ENCODE peak calls at places on chromosomes 11 and 22, in seven cellular contexts. Q is OCI-LY7, D is tibial artery, M is fibroblast of mammary gland, W is mucosa of descending colon, Y is ovary, L is dorsolateral prefrontal cortex. P is an unnamed sample.

GRCh38 chr11:35330924-35331323 is 88.4 kb downstream of the SLC1A2 start:
- DNase-seq in Q (no peak), D (no peak), M (no peak), W (no peak), Y (no peak), L (no peak), P (no peak)

GRCh38 chr11:79439893-79440450 is 858 bp downstream of the TENM4 start:
- DNase-seq in Q (no peak), D (peak), M (no peak), W (peak), Y (peak), L (peak), P (no peak)

GRCh38 chr11:74000770-74001169 is 8.1 kb downstream of the UCP3 start:
- DNase-seq in Q (no peak), D (peak), M (no peak), W (no peak), Y (no peak), L (no peak), P (no peak)

GRCh38 chr11:20467458-20468185 is 80.1 kb downstream of the PRMT3 start:
- DNase-seq in Q (no peak), D (no peak), M (no peak), W (no peak), Y (no peak), L (no peak), P (no peak)

GRCh38 chr22:31122532-31123291 is at the start of gene INPP5J:
- DNase-seq in Q (no peak), D (peak), M (peak), W (peak), Y (peak), L (no peak), P (peak)

GRCh38 chr11:61598886-61599868 is 18.3 kb upstream of the SYT7 start:
- DNase-seq in Q (no peak), D (no peak), M (peak), W (no peak), Y (no peak), L (no peak), P (peak)

GRCh38 chr11:95593101-95593500 is 196.5 kb downstream of the FAM76B start:
- DNase-seq in Q (no peak), D (peak), M (peak), W (no peak), Y (no peak), L (peak), P (peak)

GRCh38 chr22:19663821-19664325 is 50.4 kb upstream of the SEPTIN5 start:
- DNase-seq in Q (no peak), D (peak), M (peak), W (no peak), Y (no peak), L (no peak), P (peak)

GRCh38 chr22:25966448-25966913 is 202.8 kb upstream of the SEZ6L start:
- DNase-seq in Q (no peak), D (no peak), M (no peak), W (no peak), Y (no peak), L (no peak), P (no peak)

GRCh38 chr11:11780843-11781242 is 60.9 kb upstream of the USP47 start:
- DNase-seq in Q (no peak), D (no peak), M (no peak), W (no peak), Y (no peak), L (no peak), P (no peak)

GRCh38 chr11:40029406-40029805 is 1430.0 kb downstream of the LRRC4C start:
- DNase-seq in Q (no peak), D (no peak), M (no peak), W (no peak), Y (no peak), L (no peak), P (no peak)

GRCh38 chr11:79896258-79896657 is 455.4 kb upstream of the TENM4 start:
- DNase-seq in Q (no peak), D (no peak), M (no peak), W (no peak), Y (no peak), L (no peak), P (no peak)

GRCh38 chr11:96260067-96260511 is 82.9 kb downstream of the MAML2 start:
- DNase-seq in Q (no peak), D (no peak), M (no peak), W (no peak), Y (no peak), L (no peak), P (no peak)

GRCh38 chr11:126280595-126280994 is 2.3 kb upstream of the TIRAP start:
- DNase-seq in Q (peak), D (no peak), M (no peak), W (no peak), Y (no peak), L (no peak), P (no peak)

GRCh38 chr22:20004464-20004863 is 12.2 kb downstream of the ARVCF start:
- DNase-seq in Q (no peak), D (no peak), M (no peak), W (no peak), Y (no peak), L (no peak), P (no peak)

GRCh38 chr11:112128483-112129121 is 35.3 kb downstream of the IL18 start:
- DNase-seq in Q (no peak), D (no peak), M (peak), W (peak), Y (no peak), L (peak), P (peak)

GRCh38 chr22:44247923-44248892 is 64.5 kb downstream of the SHISAL1 start:
- DNase-seq in Q (no peak), D (no peak), M (no peak), W (no peak), Y (no peak), L (no peak), P (no peak)

GRCh38 chr11:45578286-45578685 is 87.1 kb downstream of the CHST1 start:
- DNase-seq in Q (peak), D (no peak), M (no peak), W (no peak), Y (no peak), L (no peak), P (no peak)

GRCh38 chr11:118106789-118107335 is 20.1 kb upstream of the SMIM35 start:
- DNase-seq in Q (no peak), D (no peak), M (no peak), W (no peak), Y (no peak), L (no peak), P (no peak)

GRCh38 chr11:95296165-95296564 is 65.2 kb upstream of the SESN3 start:
- DNase-seq in Q (no peak), D (no peak), M (no peak), W (no peak), Y (no peak), L (no peak), P (no peak)

GRCh38 chr11:44509291-44509690 is 56.2 kb upstream of the CD82 start:
- DNase-seq in Q (no peak), D (no peak), M (no peak), W (no peak), Y (no peak), L (no peak), P (no peak)

GRCh38 chr11:128153697-128154048 is 433.7 kb downstream of the ETS1 start:
- DNase-seq in Q (no peak), D (no peak), M (no peak), W (no peak), Y (no peak), L (no peak), P (no peak)

GRCh38 chr11:76129729-76130128 is 76.6 kb downstream of the WNT11 start:
- DNase-seq in Q (no peak), D (no peak), M (no peak), W (no peak), Y (no peak), L (no peak), P (no peak)

GRCh38 chr11:93000511-93001476 is 31.3 kb downstream of the MTNR1B start:
- DNase-seq in Q (no peak), D (no peak), M (peak), W (no peak), Y (no peak), L (no peak), P (peak)

GRCh38 chr22:20943104-20943933 is 23.7 kb upstream of the AIFM3 start:
- DNase-seq in Q (no peak), D (no peak), M (no peak), W (no peak), Y (no peak), L (no peak), P (no peak)

GRCh38 chr11:12100886-12101285 is 9.5 kb upstream of the MICAL2 start:
- DNase-seq in Q (no peak), D (peak), M (no peak), W (no peak), Y (no peak), L (peak), P (peak)

GRCh38 chr11:65128182-65129145 is 5.9 kb downstream of the SYVN1 start:
- DNase-seq in Q (no peak), D (peak), M (no peak), W (no peak), Y (no peak), L (no peak), P (no peak)

GRCh38 chr22:23888615-23889401 is 5.4 kb upstream of the MIF start:
- DNase-seq in Q (no peak), D (no peak), M (peak), W (no peak), Y (no peak), L (no peak), P (peak)

DNA sequence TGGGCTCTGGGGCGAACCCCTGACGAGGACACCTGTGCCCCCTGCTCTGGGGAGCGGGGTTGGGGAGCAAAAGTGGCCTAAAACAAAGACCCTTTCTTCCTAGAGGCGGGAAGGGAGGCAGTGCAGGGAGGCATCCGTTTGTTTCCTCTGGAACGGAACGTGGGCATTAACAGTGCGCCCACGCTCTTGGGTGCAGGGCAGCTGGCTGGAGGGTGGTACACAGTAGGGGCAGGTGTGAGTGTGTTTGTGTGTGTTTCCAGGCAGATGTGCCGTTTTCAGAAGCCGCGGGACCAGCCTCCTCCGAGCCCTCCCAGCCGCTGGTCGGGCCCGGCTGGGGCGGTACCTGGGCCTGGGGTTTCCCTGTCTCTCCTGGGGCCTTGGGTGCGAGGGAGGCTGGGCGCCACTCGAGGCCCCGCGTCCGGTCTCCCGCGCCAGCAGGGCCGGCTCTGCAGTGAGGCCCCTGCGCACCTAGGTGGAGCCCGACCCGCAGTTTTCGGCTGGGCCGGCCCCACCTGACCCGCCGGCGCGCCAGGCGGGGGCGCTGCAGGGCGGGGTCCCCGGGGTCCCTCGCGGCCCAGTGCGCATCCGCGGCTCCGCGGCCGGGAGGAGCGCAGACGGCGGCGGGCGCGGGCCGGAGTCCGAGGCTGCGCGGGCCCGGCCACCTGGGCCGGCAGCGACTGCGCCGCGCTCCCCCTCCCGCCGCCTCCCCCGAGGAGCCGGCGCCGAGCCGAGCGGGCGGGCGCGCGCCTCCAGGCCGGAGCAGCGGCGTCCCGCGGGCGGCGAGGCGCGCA is 1252.7 kb downstream of the BRD1 start:
- DNase-seq in Q (no peak), D (no peak), M (no peak), W (peak), Y (peak), L (peak), P (peak)
- H3K4me3 ChIP-seq in Q (no peak), D (peak), M (no peak), W (no peak), Y (no peak), L (no peak), P (no peak)

DNA sequence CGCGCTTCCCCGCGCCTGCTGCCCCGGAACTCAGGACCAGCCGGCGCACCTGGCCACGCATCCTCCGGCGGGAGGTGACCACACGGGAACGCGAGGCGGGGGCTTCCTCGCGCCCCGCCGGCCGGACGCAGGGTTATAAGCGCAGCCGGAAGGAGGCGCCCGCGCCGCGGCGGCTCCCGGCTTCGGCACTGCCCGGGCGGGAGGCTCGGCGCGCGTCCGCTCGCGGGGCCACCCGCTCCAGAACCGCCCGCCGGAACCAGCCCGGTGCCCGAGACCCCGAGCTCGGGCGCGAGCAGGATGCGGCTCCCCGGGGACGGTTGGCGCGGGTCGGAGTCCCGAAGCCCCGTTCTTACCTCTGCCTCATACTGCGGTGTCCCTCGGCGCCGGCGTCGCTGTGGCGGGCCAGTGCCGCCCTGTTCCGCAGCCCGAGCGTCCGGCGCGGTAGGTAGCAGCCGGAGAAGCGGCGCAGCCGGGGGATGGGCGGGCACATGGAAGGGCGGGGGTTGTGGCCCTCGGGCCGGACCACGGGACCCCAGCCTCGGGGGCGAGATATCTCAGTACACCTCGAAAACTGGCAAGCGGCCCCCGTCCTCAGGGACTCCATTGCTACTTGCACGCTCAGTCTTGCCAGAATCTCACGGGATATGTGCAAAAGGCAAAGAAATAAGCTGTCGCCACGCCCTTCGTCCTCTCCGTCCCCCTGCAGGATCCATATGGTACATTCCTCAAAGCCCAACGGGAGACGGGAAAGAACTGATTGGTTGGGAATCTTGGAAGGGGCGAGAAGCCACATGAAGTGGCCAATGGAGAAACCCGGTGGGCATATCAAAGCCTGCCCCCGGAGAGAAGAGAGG is 23.1 kb downstream of the MICAL3 start:
- DNase-seq in Q (peak), D (peak), M (peak), W (peak), Y (peak), L (peak), P (peak)
- TF ChIP-seq CTCF in Q (peak), D (peak), M (no peak), W (peak), Y (no peak), L (no peak), P (peak)

GRCh38 chr11:17012712-17013547 is 1.3 kb downstream of the PLEKHA7 start:
- DNase-seq in Q (no peak), D (peak), M (peak), W (peak), Y (peak), L (no peak), P (peak)

GRCh38 chr11:17010851-17011420 is 3.3 kb downstream of the PLEKHA7 start:
- DNase-seq in Q (no peak), D (no peak), M (no peak), W (no peak), Y (no peak), L (no peak), P (no peak)

GRCh38 chr11:17013548-17014320 is 480 bp downstream of the PLEKHA7 start:
- DNase-seq in Q (no peak), D (no peak), M (no peak), W (peak), Y (no peak), L (no peak), P (no peak)

GRCh38 chr11:17014321-17014773 is at the start of gene PLEKHA7:
- DNase-seq in Q (no peak), D (no peak), M (no peak), W (peak), Y (no peak), L (no peak), P (no peak)

GRCh38 chr11:17012179-17012578 is 2.0 kb downstream of the PLEKHA7 start:
- DNase-seq in Q (no peak), D (no peak), M (no peak), W (no peak), Y (no peak), L (no peak), P (no peak)
- H3K4me3 ChIP-seq in Q (no peak), D (no peak), M (no peak), W (no peak), Y (no peak), L (no peak), P (no peak)

DNA sequence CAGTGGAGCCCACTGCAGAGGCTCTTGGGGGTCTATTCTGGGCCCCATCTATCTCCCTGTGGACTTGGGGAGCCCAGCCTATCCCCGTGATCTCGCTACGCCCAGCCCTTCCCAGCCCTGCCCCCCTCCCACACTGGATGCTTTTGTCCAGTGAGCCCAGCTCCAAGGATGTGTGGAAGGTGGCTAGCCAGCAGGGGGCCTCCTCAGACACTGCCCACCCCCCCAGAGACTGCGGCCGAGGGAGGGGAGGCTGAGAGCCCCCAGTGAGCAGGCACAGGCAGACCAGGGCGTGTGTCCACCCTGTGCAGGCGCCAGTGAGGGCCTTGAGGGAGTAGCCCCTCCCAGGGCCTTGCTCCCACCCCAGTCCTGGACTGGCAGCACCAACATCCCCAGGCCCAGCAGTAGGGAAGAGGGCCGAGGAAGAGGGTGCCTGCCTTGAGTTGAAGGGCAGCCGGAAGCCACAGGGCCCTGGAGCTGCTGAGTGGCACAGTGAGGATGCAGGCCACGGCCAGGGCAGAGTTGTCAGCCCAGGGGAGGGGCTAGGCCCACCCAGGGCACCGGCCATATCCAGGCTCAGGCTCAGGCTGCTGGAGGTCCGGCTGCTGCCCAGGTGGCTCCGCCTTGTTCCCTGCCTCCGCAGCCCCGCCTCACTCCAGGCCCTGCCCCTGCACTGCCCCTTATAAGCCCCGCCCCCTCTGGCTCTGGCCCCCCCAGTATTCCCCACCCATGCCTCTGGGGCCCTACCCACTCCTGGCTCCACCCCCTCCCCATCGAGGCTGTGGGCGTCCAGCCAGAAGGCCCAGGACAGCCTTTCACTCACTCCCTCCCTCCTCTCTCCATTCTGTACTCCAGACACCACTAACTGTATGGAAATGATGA is 28.0 kb downstream of the MOB2 start:
- DNase-seq in Q (peak), D (peak), M (peak), W (peak), Y (peak), L (no peak), P (peak)
- TF ChIP-seq CTCF in Q (peak), D (peak), M (peak), W (no peak), Y (peak), L (no peak), P (peak)

GRCh38 chr11:77819921-77820564 is 479 bp downstream of the RSF1 start:
- DNase-seq in Q (peak), D (peak), M (peak), W (peak), Y (peak), L (peak), P (peak)

GRCh38 chr11:77820565-77821348 is at the start of the genes AAMDC and RSF1:
- DNase-seq in Q (peak), D (peak), M (peak), W (peak), Y (peak), L (peak), P (peak)

GRCh38 chr11:77823775-77824174 is 2.8 kb downstream of the AAMDC start:
- DNase-seq in Q (no peak), D (no peak), M (peak), W (no peak), Y (no peak), L (no peak), P (peak)

GRCh38 chr11:77819411-77819920 is 1.1 kb downstream of the RSF1 start:
- DNase-seq in Q (peak), D (peak), M (peak), W (peak), Y (peak), L (peak), P (peak)

GRCh38 chr11:77821349-77821851 is 456 bp downstream of the AAMDC start:
- DNase-seq in Q (peak), D (peak), M (peak), W (peak), Y (peak), L (no peak), P (peak)
- H3K4me3 ChIP-seq in Q (peak), D (peak), M (peak), W (peak), Y (peak), L (peak), P (peak)

GRCh38 chr22:35642305-35642741 is 5.9 kb upstream of the APOL6 start:
- DNase-seq in Q (no peak), D (no peak), M (peak), W (no peak), Y (no peak), L (no peak), P (no peak)
- TF ChIP-seq CTCF in Q (no peak), D (no peak), M (no peak), W (no peak), Y (no peak), L (no peak), P (no peak)

GRCh38 chr11:69530278-69531070 is 49.0 kb downstream of the LINC01488 start:
- DNase-seq in Q (no peak), D (no peak), M (no peak), W (peak), Y (no peak), L (no peak), P (no peak)

GRCh38 chr11:69529001-69529400 is 47.5 kb downstream of the LINC01488 start:
- DNase-seq in Q (no peak), D (peak), M (no peak), W (peak), Y (no peak), L (no peak), P (no peak)

GRCh38 chr11:69531717-69532088 is 50.2 kb downstream of the LINC01488 start:
- DNase-seq in Q (no peak), D (no peak), M (no peak), W (peak), Y (no peak), L (no peak), P (no peak)

GRCh38 chr11:69533296-69534165 is 52.1 kb downstream of the LINC01488 start:
- DNase-seq in Q (no peak), D (no peak), M (no peak), W (peak), Y (no peak), L (no peak), P (no peak)

GRCh38 chr11:69531071-69531716 is 49.7 kb downstream of the LINC01488 start:
- DNase-seq in Q (no peak), D (no peak), M (no peak), W (peak), Y (no peak), L (no peak), P (no peak)
- H3K4me3 ChIP-seq in Q (no peak), D (no peak), M (no peak), W (no peak), Y (no peak), L (peak), P (no peak)

P was measured in cardiac fibroblast.